ENCODE peak calls at places on chromosomes 1 and 21, in five cellular contexts. E is GM03348, I is GM10248, T is neuronal stem cell, F is NCI-H1092 treated with DMSO at 0.1 percent for 48 hours. Y is an unnamed sample.

GRCh38 chr1:245598524-245599310 is 443.9 kb downstream of the KIF26B start:
- DNase-seq in E (no peak), I (no peak), T (no peak), F (no peak), Y (no peak)

GRCh38 chr1:115929846-115930245 is 46.5 kb upstream of the SLC22A15 start:
- DNase-seq in E (peak), I (no peak), T (no peak), F (no peak), Y (no peak)

GRCh38 chr21:37367301-37367757 is 756 bp downstream of the DYRK1A start:
- DNase-seq in E (peak), I (peak), T (no peak), F (no peak), Y (no peak)

GRCh38 chr1:61079898-61080336 is 2.4 kb upstream of the NFIA start:
- DNase-seq in E (peak), I (no peak), T (no peak), F (peak), Y (no peak)

GRCh38 chr1:164774413-164774812 is 215.4 kb downstream of the PBX1 start:
- DNase-seq in E (no peak), I (no peak), T (no peak), F (no peak), Y (no peak)

GRCh38 chr1:115204529-115204928 is 115.2 kb upstream of the TSPAN2 start:
- DNase-seq in E (no peak), I (no peak), T (no peak), F (no peak), Y (no peak)

GRCh38 chr1:27366113-27366410 is 699 bp downstream of the MAP3K6 start:
- DNase-seq in E (peak), I (peak), T (peak), F (peak), Y (peak)

GRCh38 chr1:200473698-200474371 is 64.0 kb upstream of the ZNF281 start:
- DNase-seq in E (peak), I (no peak), T (no peak), F (peak), Y (no peak)

GRCh38 chr1:47921935-47922415 is 75.2 kb downstream of the TRABD2B start:
- DNase-seq in E (no peak), I (no peak), T (no peak), F (no peak), Y (no peak)

GRCh38 chr1:99305626-99306025 is 41.3 kb downstream of the PLPPR4 start:
- DNase-seq in E (peak), I (no peak), T (no peak), F (no peak), Y (no peak)

GRCh38 chr1:72648465-72648864 is 366.1 kb upstream of the NEGR1 start:
- DNase-seq in E (no peak), I (no peak), T (no peak), F (no peak), Y (no peak)

GRCh38 chr1:33387512-33388079 is 43.3 kb downstream of the PHC2 start:
- DNase-seq in E (peak), I (no peak), T (no peak), F (no peak), Y (no peak)

GRCh38 chr1:204461331-204462228 is 33.0 kb downstream of the PIK3C2B start:
- DNase-seq in E (no peak), I (peak), T (no peak), F (no peak), Y (no peak)

GRCh38 chr1:99619583-99619982 is 26.3 kb upstream of the PALMD start:
- DNase-seq in E (no peak), I (no peak), T (no peak), F (no peak), Y (no peak)

GRCh38 chr1:86137458-86137857 is 19.1 kb downstream of the COL24A1 start:
- DNase-seq in E (peak), I (no peak), T (no peak), F (no peak), Y (no peak)

GRCh38 chr1:153025797-153026196 is 5.2 kb upstream of the SPRR1B start:
- DNase-seq in E (no peak), I (no peak), T (no peak), F (no peak), Y (no peak)

GRCh38 chr1:47529520-47530098 is 91.8 kb downstream of the FOXD2 start:
- DNase-seq in E (no peak), I (no peak), T (no peak), F (no peak), Y (peak)

GRCh38 chr1:174051956-174052355 is 29.8 kb upstream of the RC3H1 start:
- DNase-seq in E (peak), I (no peak), T (peak), F (no peak), Y (no peak)

GRCh38 chr1:212525479-212526110 is 83.0 kb upstream of the ATF3 start:
- DNase-seq in E (peak), I (no peak), T (no peak), F (no peak), Y (no peak)

GRCh38 chr1:119047040-119047438 is 58.9 kb upstream of the TBX15 start:
- DNase-seq in E (peak), I (no peak), T (no peak), F (no peak), Y (no peak)

GRCh38 chr1:41607810-41608209 is 123.3 kb upstream of the EDN2 start:
- DNase-seq in E (no peak), I (no peak), T (no peak), F (no peak), Y (no peak)

GRCh38 chr1:80892452-80892995 is 908.2 kb upstream of the ADGRL2 start:
- DNase-seq in E (no peak), I (no peak), T (peak), F (no peak), Y (no peak)

GRCh38 chr1:88286716-88287115 is 397.4 kb upstream of the PKN2 start:
- DNase-seq in E (no peak), I (no peak), T (no peak), F (no peak), Y (no peak)

GRCh38 chr21:45980271-45980670 is 1.3 kb upstream of the COL6A1 start:
- DNase-seq in E (no peak), I (no peak), T (no peak), F (no peak), Y (no peak)

GRCh38 chr1:159190441-159190840 is 14.2 kb upstream of the ACKR1 start:
- DNase-seq in E (no peak), I (no peak), T (no peak), F (no peak), Y (no peak)

Y was measured in Karpas-422.